ENCODE peak calls at places on chromosomes 12 and 14, in eight cellular contexts. N is activated CD4-positive, alpha-beta T cell treated with anti-CD3 and anti-CD28 coated beads, Interleukin-2, amount 50 U/mL, for 1 hour; O is D721Med; C is transverse colon; X is fibroblast of gingiva; R is activated T-cell treated with anti-CD3 and anti-CD28 coated beads, Interleukin-2, amount 50 U/mL, for 24 hours; Q is NCI-H1930; U is nephron progenitor cell. D is an unnamed sample.

GRCh38 chr12:48882325-48882687 is 16.6 kb upstream of the RND1 start:
- DNase-seq in N (no peak), O (no peak), C (no peak), X (no peak), R (no peak), Q (no peak), U (peak), D (no peak)

GRCh38 chr14:75273272-75274044 is 5.2 kb upstream of the FOS start:
- DNase-seq in N (no peak), O (no peak), C (peak), X (peak), R (no peak), Q (no peak), U (no peak), D (no peak)

GRCh38 chr12:28026701-28027100 is 54.2 kb upstream of the PTHLH start:
- DNase-seq in N (no peak), O (no peak), C (no peak), X (no peak), R (no peak), Q (no peak), U (no peak), D (no peak)

GRCh38 chr14:100453930-100454329 is 130.8 kb downstream of the SLC25A47 start:
- DNase-seq in N (no peak), O (no peak), C (no peak), X (no peak), R (no peak), Q (no peak), U (no peak), D (no peak)

GRCh38 chr14:35401853-35402252 is 2.7 kb downstream of the NFKBIA start:
- DNase-seq in N (no peak), O (no peak), C (no peak), X (no peak), R (no peak), Q (no peak), U (no peak), D (peak)

GRCh38 chr12:109594566-109595317 is 21.1 kb downstream of the MVK start:
- DNase-seq in N (no peak), O (no peak), C (no peak), X (no peak), R (no peak), Q (no peak), U (no peak), D (no peak)

GRCh38 chr14:59630281-59630963 is 53.8 kb upstream of the CCDC175 start:
- DNase-seq in N (no peak), O (no peak), C (no peak), X (no peak), R (no peak), Q (peak), U (peak), D (no peak)

GRCh38 chr12:53048033-53048779 is 1.7 kb upstream of the TNS2 start:
- DNase-seq in N (no peak), O (no peak), C (peak), X (peak), R (peak), Q (peak), U (no peak), D (no peak)

GRCh38 chr12:22461786-22462185 is 82.6 kb downstream of the C2CD5 start:
- DNase-seq in N (no peak), O (no peak), C (no peak), X (no peak), R (no peak), Q (no peak), U (no peak), D (no peak)

GRCh38 chr12:52052471-52053186 is 1.4 kb downstream of the NR4A1 start:
- DNase-seq in N (peak), O (no peak), C (peak), X (peak), R (peak), Q (no peak), U (no peak), D (peak)

GRCh38 chr14:105840266-105841021 is 314.1 kb downstream of the TMEM121 start:
- DNase-seq in N (no peak), O (no peak), C (no peak), X (no peak), R (no peak), Q (no peak), U (no peak), D (no peak)

GRCh38 chr12:119069029-119069731 is 87.8 kb downstream of the SRRM4 start:
- DNase-seq in N (no peak), O (no peak), C (no peak), X (no peak), R (no peak), Q (no peak), U (no peak), D (no peak)

GRCh38 chr14:99260116-99260515 is 11.9 kb downstream of the BCL11B start:
- DNase-seq in N (no peak), O (no peak), C (no peak), X (no peak), R (no peak), Q (no peak), U (no peak), D (no peak)

GRCh38 chr12:56029666-56030293 is 8.9 kb downstream of the IKZF4 start:
- DNase-seq in N (peak), O (no peak), C (peak), X (peak), R (peak), Q (peak), U (peak), D (no peak)

GRCh38 chr14:70885343-70886014 is 21.8 kb upstream of the PCNX1 start:
- DNase-seq in N (no peak), O (no peak), C (no peak), X (no peak), R (peak), Q (no peak), U (no peak), D (no peak)

GRCh38 chr12:15446798-15447197 is 124.5 kb downstream of the PTPRO start:
- DNase-seq in N (no peak), O (no peak), C (no peak), X (no peak), R (no peak), Q (no peak), U (no peak), D (no peak)

GRCh38 chr12:10211101-10211974 is 1.3 kb upstream of the GABARAPL1 start:
- DNase-seq in N (no peak), O (no peak), C (no peak), X (no peak), R (no peak), Q (no peak), U (no peak), D (no peak)

GRCh38 chr14:68446243-68447040 is 346.4 kb downstream of the ZFP36L1 start:
- DNase-seq in N (no peak), O (no peak), C (no peak), X (no peak), R (no peak), Q (no peak), U (no peak), D (no peak)

GRCh38 chr14:33962016-33962415 is 11.1 kb upstream of the EGLN3 start:
- DNase-seq in N (no peak), O (no peak), C (no peak), X (no peak), R (no peak), Q (no peak), U (no peak), D (no peak)

GRCh38 chr12:118884226-118884625 is 97.1 kb upstream of the SRRM4 start:
- DNase-seq in N (no peak), O (no peak), C (no peak), X (no peak), R (no peak), Q (no peak), U (no peak), D (no peak)

GRCh38 chr14:21985081-21985480 is 311.5 kb upstream of the OR4E1 start:
- DNase-seq in N (no peak), O (no peak), C (no peak), X (no peak), R (no peak), Q (no peak), U (no peak), D (no peak)

GRCh38 chr12:82109243-82109642 is 248.9 kb downstream of the CCDC59 start:
- DNase-seq in N (no peak), O (no peak), C (no peak), X (no peak), R (no peak), Q (no peak), U (no peak), D (no peak)

GRCh38 chr12:132523576-132524331 is 33.8 kb downstream of the FBRSL1 start:
- DNase-seq in N (peak), O (peak), C (peak), X (peak), R (peak), Q (peak), U (peak), D (peak)

GRCh38 chr12:87779858-87780498 is 249.2 kb downstream of the C12orf50 start:
- DNase-seq in N (no peak), O (no peak), C (no peak), X (peak), R (no peak), Q (no peak), U (no peak), D (no peak)

GRCh38 chr14:79781882-79782281 is 429.4 kb downstream of the DIO2 start:
- DNase-seq in N (no peak), O (no peak), C (no peak), X (no peak), R (no peak), Q (no peak), U (no peak), D (no peak)

GRCh38 chr12:3202734-3203446 is 125.7 kb downstream of the TSPAN9 start:
- DNase-seq in N (peak), O (peak), C (peak), X (no peak), R (peak), Q (peak), U (peak), D (peak)

GRCh38 chr12:74552201-74552600 is 14.6 kb downstream of the ATXN7L3B start:
- DNase-seq in N (no peak), O (no peak), C (no peak), X (no peak), R (no peak), Q (no peak), U (no peak), D (no peak)

GRCh38 chr14:80477388-80478160 is 266.3 kb upstream of the DIO2 start:
- DNase-seq in N (no peak), O (no peak), C (no peak), X (peak), R (no peak), Q (no peak), U (no peak), D (no peak)

D was measured in B cell.